ENCODE peak calls at places on chromosomes 3 and 15, in eight cellular contexts. One of them, this sample, is unnamed.

GRCh38 chr3:16248556-16248955 is 16.2 kb downstream of the DPH3 start:
- DNase-seq in Calu3: no peak
- DNase-seq in AG04450: no peak
- DNase-seq in cardiac muscle cell: no peak
- DNase-seq in mucosa of descending colon: no peak
- DNase-seq in CD8-positive, alpha-beta T cell: no peak
- DNase-seq in HL-60: no peak
- DNase-seq in fibroblast of pulmonary artery: no peak
- DNase-seq in this sample: no peak

GRCh38 chr15:72782993-72783562 is 480 bp downstream of the ADPGK start:
- DNase-seq in Calu3: no peak
- DNase-seq in HL-60: peak
- DNase-seq in CD8-positive, alpha-beta T cell: peak
- DNase-seq in fibroblast of pulmonary artery: peak
- DNase-seq in AG04450: no peak
- DNase-seq in cardiac muscle cell: no peak
- DNase-seq in mucosa of descending colon: no peak
- DNase-seq in this sample: no peak

GRCh38 chr15:76286231-76286879 is 24.9 kb downstream of the ETFA start:
- DNase-seq in fibroblast of pulmonary artery: no peak
- DNase-seq in AG04450: no peak
- DNase-seq in HL-60: no peak
- DNase-seq in mucosa of descending colon: no peak
- DNase-seq in cardiac muscle cell: no peak
- DNase-seq in CD8-positive, alpha-beta T cell: peak
- DNase-seq in Calu3: no peak
- DNase-seq in this sample: no peak

GRCh38 chr3:107117922-107118576 is 259.2 kb upstream of the CCDC54 start:
- DNase-seq in CD8-positive, alpha-beta T cell: no peak
- DNase-seq in cardiac muscle cell: peak
- DNase-seq in fibroblast of pulmonary artery: peak
- DNase-seq in AG04450: peak
- DNase-seq in Calu3: peak
- DNase-seq in HL-60: peak
- DNase-seq in mucosa of descending colon: no peak
- DNase-seq in this sample: peak

GRCh38 chr3:119099785-119100184 is 46.2 kb upstream of the TEX55 start:
- DNase-seq in cardiac muscle cell: no peak
- DNase-seq in fibroblast of pulmonary artery: peak
- DNase-seq in HL-60: no peak
- DNase-seq in mucosa of descending colon: no peak
- DNase-seq in AG04450: no peak
- DNase-seq in Calu3: no peak
- DNase-seq in CD8-positive, alpha-beta T cell: no peak
- DNase-seq in this sample: no peak

GRCh38 chr3:64667887-64668581 is 19.8 kb downstream of the ADAMTS9 start:
- DNase-seq in fibroblast of pulmonary artery: no peak
- DNase-seq in mucosa of descending colon: no peak
- DNase-seq in HL-60: no peak
- DNase-seq in CD8-positive, alpha-beta T cell: no peak
- DNase-seq in Calu3: peak
- DNase-seq in cardiac muscle cell: no peak
- DNase-seq in AG04450: no peak
- DNase-seq in this sample: no peak

GRCh38 chr3:122258757-122259371 is 66.2 kb upstream of the CSTA start:
- DNase-seq in AG04450: peak
- DNase-seq in fibroblast of pulmonary artery: peak
- DNase-seq in HL-60: peak
- DNase-seq in mucosa of descending colon: peak
- DNase-seq in Calu3: peak
- DNase-seq in cardiac muscle cell: peak
- DNase-seq in CD8-positive, alpha-beta T cell: peak
- DNase-seq in this sample: peak

GRCh38 chr3:144771401-144771870 is 799.8 kb downstream of the DIPK2A start:
- DNase-seq in HL-60: no peak
- DNase-seq in CD8-positive, alpha-beta T cell: no peak
- DNase-seq in cardiac muscle cell: no peak
- DNase-seq in Calu3: no peak
- DNase-seq in AG04450: no peak
- DNase-seq in fibroblast of pulmonary artery: peak
- DNase-seq in mucosa of descending colon: no peak
- DNase-seq in this sample: no peak

GRCh38 chr15:35293353-35294130 is 208.4 kb upstream of the NANOGP8 start:
- DNase-seq in AG04450: no peak
- DNase-seq in mucosa of descending colon: no peak
- DNase-seq in CD8-positive, alpha-beta T cell: no peak
- DNase-seq in cardiac muscle cell: no peak
- DNase-seq in fibroblast of pulmonary artery: peak
- DNase-seq in Calu3: peak
- DNase-seq in HL-60: peak
- DNase-seq in this sample: no peak

GRCh38 chr3:113232367-113232766 is 21.0 kb downstream of the BOC start:
- DNase-seq in AG04450: no peak
- DNase-seq in fibroblast of pulmonary artery: no peak
- DNase-seq in CD8-positive, alpha-beta T cell: no peak
- DNase-seq in Calu3: no peak
- DNase-seq in cardiac muscle cell: no peak
- DNase-seq in HL-60: no peak
- DNase-seq in mucosa of descending colon: no peak
- DNase-seq in this sample: no peak

GRCh38 chr15:43872416-43873020 is 45.7 kb downstream of the WDR76 start:
- DNase-seq in AG04450: peak
- DNase-seq in mucosa of descending colon: no peak
- DNase-seq in fibroblast of pulmonary artery: peak
- DNase-seq in cardiac muscle cell: peak
- DNase-seq in HL-60: peak
- DNase-seq in CD8-positive, alpha-beta T cell: no peak
- DNase-seq in Calu3: peak
- DNase-seq in this sample: peak

GRCh38 chr3:196740476-196741400 is 1.1 kb downstream of the PAK2 start:
- DNase-seq in fibroblast of pulmonary artery: peak
- DNase-seq in CD8-positive, alpha-beta T cell: peak
- DNase-seq in cardiac muscle cell: peak
- DNase-seq in HL-60: no peak
- DNase-seq in Calu3: peak
- DNase-seq in AG04450: no peak
- DNase-seq in mucosa of descending colon: no peak
- DNase-seq in this sample: no peak

GRCh38 chr15:91522609-91523332 is 330.7 kb upstream of the SLCO3A1 start:
- DNase-seq in AG04450: peak
- DNase-seq in cardiac muscle cell: no peak
- DNase-seq in Calu3: peak
- DNase-seq in mucosa of descending colon: no peak
- DNase-seq in fibroblast of pulmonary artery: peak
- DNase-seq in HL-60: no peak
- DNase-seq in CD8-positive, alpha-beta T cell: no peak
- DNase-seq in this sample: no peak

GRCh38 chr3:184566441-184567414 is 5.1 kb downstream of the EPHB3 start:
- DNase-seq in mucosa of descending colon: peak
- DNase-seq in CD8-positive, alpha-beta T cell: no peak
- DNase-seq in cardiac muscle cell: no peak
- DNase-seq in Calu3: no peak
- DNase-seq in fibroblast of pulmonary artery: no peak
- DNase-seq in AG04450: no peak
- DNase-seq in HL-60: no peak
- DNase-seq in this sample: peak

GRCh38 chr3:135362889-135363288 is 567.8 kb downstream of the EPHB1 start:
- DNase-seq in Calu3: no peak
- DNase-seq in HL-60: no peak
- DNase-seq in cardiac muscle cell: no peak
- DNase-seq in mucosa of descending colon: no peak
- DNase-seq in CD8-positive, alpha-beta T cell: no peak
- DNase-seq in fibroblast of pulmonary artery: no peak
- DNase-seq in AG04450: no peak
- DNase-seq in this sample: no peak

GRCh38 chr15:26129852-26130251 is 266.7 kb upstream of the ATP10A start:
- DNase-seq in fibroblast of pulmonary artery: no peak
- DNase-seq in CD8-positive, alpha-beta T cell: no peak
- DNase-seq in HL-60: no peak
- DNase-seq in mucosa of descending colon: no peak
- DNase-seq in cardiac muscle cell: no peak
- DNase-seq in AG04450: no peak
- DNase-seq in Calu3: no peak
- DNase-seq in this sample: no peak

GRCh38 chr3:132756108-132756650 is 34.0 kb upstream of the NPHP3 start:
- DNase-seq in CD8-positive, alpha-beta T cell: no peak
- DNase-seq in HL-60: no peak
- DNase-seq in Calu3: no peak
- DNase-seq in AG04450: no peak
- DNase-seq in mucosa of descending colon: no peak
- DNase-seq in cardiac muscle cell: no peak
- DNase-seq in fibroblast of pulmonary artery: no peak
- DNase-seq in this sample: no peak

GRCh38 chr3:22981176-22981575 is 222.0 kb upstream of the UBE2E2 start:
- DNase-seq in fibroblast of pulmonary artery: peak
- DNase-seq in Calu3: no peak
- DNase-seq in AG04450: no peak
- DNase-seq in mucosa of descending colon: no peak
- DNase-seq in cardiac muscle cell: no peak
- DNase-seq in HL-60: no peak
- DNase-seq in CD8-positive, alpha-beta T cell: no peak
- DNase-seq in this sample: no peak

GRCh38 chr3:22980346-22980745 is 222.8 kb upstream of the UBE2E2 start:
- DNase-seq in Calu3: no peak
- DNase-seq in CD8-positive, alpha-beta T cell: no peak
- DNase-seq in AG04450: no peak
- DNase-seq in fibroblast of pulmonary artery: peak
- DNase-seq in mucosa of descending colon: no peak
- DNase-seq in cardiac muscle cell: peak
- DNase-seq in HL-60: no peak
- DNase-seq in this sample: no peak

GRCh38 chr3:22981861-22982260 is 221.3 kb upstream of the UBE2E2 start:
- DNase-seq in AG04450: no peak
- DNase-seq in cardiac muscle cell: no peak
- DNase-seq in HL-60: no peak
- DNase-seq in CD8-positive, alpha-beta T cell: no peak
- DNase-seq in mucosa of descending colon: no peak
- DNase-seq in fibroblast of pulmonary artery: no peak
- DNase-seq in Calu3: no peak
- DNase-seq in this sample: no peak

GRCh38 chr3:22979581-22979980 is 223.5 kb upstream of the UBE2E2 start:
- DNase-seq in HL-60: no peak
- DNase-seq in CD8-positive, alpha-beta T cell: no peak
- DNase-seq in mucosa of descending colon: no peak
- DNase-seq in AG04450: no peak
- DNase-seq in Calu3: no peak
- DNase-seq in cardiac muscle cell: no peak
- DNase-seq in fibroblast of pulmonary artery: no peak
- DNase-seq in this sample: no peak

GRCh38 chr3:22982981-22983582 is 220.0 kb upstream of the UBE2E2 start:
- DNase-seq in AG04450: no peak
- DNase-seq in CD8-positive, alpha-beta T cell: no peak
- DNase-seq in Calu3: no peak
- DNase-seq in fibroblast of pulmonary artery: peak
- DNase-seq in mucosa of descending colon: no peak
- DNase-seq in HL-60: no peak
- DNase-seq in cardiac muscle cell: peak
- DNase-seq in this sample: no peak
- TF ChIP-seq CTCF in AG04450: no peak
- TF ChIP-seq CTCF in CD8-positive, alpha-beta T cell: no peak
- TF ChIP-seq CTCF in Calu3: no peak
- TF ChIP-seq CTCF in fibroblast of pulmonary artery: no peak
- TF ChIP-seq CTCF in mucosa of descending colon: no peak
- TF ChIP-seq CTCF in HL-60: no peak
- TF ChIP-seq CTCF in cardiac muscle cell: no peak
- TF ChIP-seq CTCF in this sample: no peak

GRCh38 chr15:66682246-66682645 is 19.8 kb upstream of the SMAD6 start:
- DNase-seq in mucosa of descending colon: no peak
- DNase-seq in HL-60: no peak
- DNase-seq in CD8-positive, alpha-beta T cell: no peak
- DNase-seq in Calu3: no peak
- DNase-seq in AG04450: no peak
- DNase-seq in fibroblast of pulmonary artery: no peak
- DNase-seq in cardiac muscle cell: no peak
- DNase-seq in this sample: no peak

GRCh38 chr15:66681395-66681794 is 20.6 kb upstream of the SMAD6 start:
- DNase-seq in cardiac muscle cell: no peak
- DNase-seq in mucosa of descending colon: no peak
- DNase-seq in Calu3: no peak
- DNase-seq in CD8-positive, alpha-beta T cell: no peak
- DNase-seq in HL-60: no peak
- DNase-seq in AG04450: no peak
- DNase-seq in fibroblast of pulmonary artery: no peak
- DNase-seq in this sample: no peak

GRCh38 chr15:66682865-66683264 is 19.2 kb upstream of the SMAD6 start:
- DNase-seq in fibroblast of pulmonary artery: no peak
- DNase-seq in CD8-positive, alpha-beta T cell: no peak
- DNase-seq in mucosa of descending colon: no peak
- DNase-seq in cardiac muscle cell: no peak
- DNase-seq in HL-60: no peak
- DNase-seq in AG04450: no peak
- DNase-seq in Calu3: no peak
- DNase-seq in this sample: no peak

GRCh38 chr15:66684136-66684681 is 17.8 kb upstream of the SMAD6 start:
- DNase-seq in cardiac muscle cell: no peak
- DNase-seq in HL-60: no peak
- DNase-seq in CD8-positive, alpha-beta T cell: no peak
- DNase-seq in Calu3: no peak
- DNase-seq in AG04450: no peak
- DNase-seq in fibroblast of pulmonary artery: no peak
- DNase-seq in mucosa of descending colon: no peak
- DNase-seq in this sample: no peak

GRCh38 chr15:66685638-66686150 is 16.3 kb upstream of the SMAD6 start:
- DNase-seq in HL-60: no peak
- DNase-seq in cardiac muscle cell: no peak
- DNase-seq in fibroblast of pulmonary artery: no peak
- DNase-seq in AG04450: no peak
- DNase-seq in Calu3: no peak
- DNase-seq in CD8-positive, alpha-beta T cell: no peak
- DNase-seq in mucosa of descending colon: no peak
- DNase-seq in this sample: no peak
- TF ChIP-seq CTCF in HL-60: no peak
- TF ChIP-seq CTCF in cardiac muscle cell: peak
- TF ChIP-seq CTCF in fibroblast of pulmonary artery: peak
- TF ChIP-seq CTCF in AG04450: peak
- TF ChIP-seq CTCF in Calu3: no peak
- TF ChIP-seq CTCF in CD8-positive, alpha-beta T cell: no peak
- TF ChIP-seq CTCF in mucosa of descending colon: no peak
- TF ChIP-seq CTCF in this sample: peak

GRCh38 chr3:117103645-117104044 is 394.1 kb downstream of the TUSC7 start:
- DNase-seq in HL-60: no peak
- DNase-seq in AG04450: no peak
- DNase-seq in CD8-positive, alpha-beta T cell: no peak
- DNase-seq in fibroblast of pulmonary artery: no peak
- DNase-seq in Calu3: no peak
- DNase-seq in mucosa of descending colon: no peak
- DNase-seq in cardiac muscle cell: no peak
- DNase-seq in this sample: no peak
- TF ChIP-seq CTCF in HL-60: no peak
- TF ChIP-seq CTCF in AG04450: peak
- TF ChIP-seq CTCF in CD8-positive, alpha-beta T cell: no peak
- TF ChIP-seq CTCF in fibroblast of pulmonary artery: no peak
- TF ChIP-seq CTCF in Calu3: no peak
- TF ChIP-seq CTCF in mucosa of descending colon: no peak
- TF ChIP-seq CTCF in cardiac muscle cell: no peak
- TF ChIP-seq CTCF in this sample: no peak

GRCh38 chr15:89442671-89443307 is 53.6 kb downstream of the RHCG start:
- DNase-seq in fibroblast of pulmonary artery: peak
- DNase-seq in HL-60: peak
- DNase-seq in AG04450: no peak
- DNase-seq in CD8-positive, alpha-beta T cell: no peak
- DNase-seq in Calu3: peak
- DNase-seq in mucosa of descending colon: no peak
- DNase-seq in cardiac muscle cell: peak
- DNase-seq in this sample: no peak
- TF ChIP-seq CTCF in fibroblast of pulmonary artery: peak
- TF ChIP-seq CTCF in HL-60: peak
- TF ChIP-seq CTCF in AG04450: peak
- TF ChIP-seq CTCF in CD8-positive, alpha-beta T cell: no peak
- TF ChIP-seq CTCF in Calu3: peak
- TF ChIP-seq CTCF in mucosa of descending colon: no peak
- TF ChIP-seq CTCF in cardiac muscle cell: peak
- TF ChIP-seq CTCF in this sample: peak

GRCh38 chr3:57006949-57007419 is 53.5 kb upstream of the SPATA12 start:
- DNase-seq in AG04450: no peak
- DNase-seq in fibroblast of pulmonary artery: peak
- DNase-seq in mucosa of descending colon: no peak
- DNase-seq in Calu3: peak
- DNase-seq in CD8-positive, alpha-beta T cell: no peak
- DNase-seq in HL-60: no peak
- DNase-seq in cardiac muscle cell: peak
- DNase-seq in this sample: peak
- TF ChIP-seq CTCF in AG04450: peak
- TF ChIP-seq CTCF in fibroblast of pulmonary artery: peak
- TF ChIP-seq CTCF in mucosa of descending colon: no peak
- TF ChIP-seq CTCF in Calu3: peak
- TF ChIP-seq CTCF in CD8-positive, alpha-beta T cell: no peak
- TF ChIP-seq CTCF in HL-60: no peak
- TF ChIP-seq CTCF in cardiac muscle cell: peak
- TF ChIP-seq CTCF in this sample: no peak